ENCODE peak calls at places on chromosomes 6 and 20, in ten cellular contexts. One of them, this sample, is unnamed. For H3K4me1 and H3K9me3, the result is how much of the 10 kb centered on the place peaks cover.

GRCh38 chr20:37927410-37928048 is 24.6 kb downstream of the VSTM2L start:
- DNase-seq in DND-41: no peak
- DNase-seq in endothelial cell of umbilical vein: no peak
- DNase-seq in naive thymus-derived CD4-positive, alpha-beta T cell: no peak
- DNase-seq in suprapubic skin: no peak
- DNase-seq in heart right ventricle: no peak
- DNase-seq in cardiac muscle cell: no peak
- DNase-seq in CD8-positive, alpha-beta memory T cell: no peak
- DNase-seq in breast epithelium: no peak
- DNase-seq in right cardiac atrium: no peak
- DNase-seq in this sample: no peak

GRCh38 chr20:4108495-4109306 is 93.3 kb upstream of the RNF24 start:
- DNase-seq in DND-41: peak
- DNase-seq in endothelial cell of umbilical vein: peak
- DNase-seq in naive thymus-derived CD4-positive, alpha-beta T cell: peak
- DNase-seq in suprapubic skin: no peak
- DNase-seq in heart right ventricle: peak
- DNase-seq in cardiac muscle cell: peak
- DNase-seq in CD8-positive, alpha-beta memory T cell: peak
- DNase-seq in breast epithelium: no peak
- DNase-seq in right cardiac atrium: peak
- DNase-seq in this sample: peak

GRCh38 chr20:63454729-63455567 is 17.5 kb downstream of the KCNQ2 start:
- DNase-seq in DND-41: no peak
- DNase-seq in endothelial cell of umbilical vein: no peak
- DNase-seq in naive thymus-derived CD4-positive, alpha-beta T cell: no peak
- DNase-seq in suprapubic skin: no peak
- DNase-seq in heart right ventricle: no peak
- DNase-seq in cardiac muscle cell: peak
- DNase-seq in CD8-positive, alpha-beta memory T cell: no peak
- DNase-seq in breast epithelium: no peak
- DNase-seq in right cardiac atrium: no peak
- DNase-seq in this sample: no peak

GRCh38 chr6:152338335-152339125 is 298.6 kb downstream of the SYNE1 start:
- DNase-seq in DND-41: peak
- DNase-seq in endothelial cell of umbilical vein: peak
- DNase-seq in naive thymus-derived CD4-positive, alpha-beta T cell: peak
- DNase-seq in suprapubic skin: no peak
- DNase-seq in heart right ventricle: peak
- DNase-seq in cardiac muscle cell: peak
- DNase-seq in CD8-positive, alpha-beta memory T cell: peak
- DNase-seq in breast epithelium: no peak
- DNase-seq in right cardiac atrium: peak
- DNase-seq in this sample: peak

GRCh38 chr6:77876300-77876699 is 223.5 kb downstream of the MEI4 start:
- DNase-seq in DND-41: no peak
- DNase-seq in endothelial cell of umbilical vein: no peak
- DNase-seq in naive thymus-derived CD4-positive, alpha-beta T cell: no peak
- DNase-seq in suprapubic skin: no peak
- DNase-seq in heart right ventricle: no peak
- DNase-seq in cardiac muscle cell: no peak
- DNase-seq in CD8-positive, alpha-beta memory T cell: no peak
- DNase-seq in breast epithelium: no peak
- DNase-seq in right cardiac atrium: no peak
- DNase-seq in this sample: no peak

GRCh38 chr20:19423097-19423891 is 210.9 kb downstream of the SLC24A3 start:
- DNase-seq in DND-41: no peak
- DNase-seq in endothelial cell of umbilical vein: no peak
- DNase-seq in naive thymus-derived CD4-positive, alpha-beta T cell: no peak
- DNase-seq in suprapubic skin: no peak
- DNase-seq in heart right ventricle: no peak
- DNase-seq in cardiac muscle cell: no peak
- DNase-seq in CD8-positive, alpha-beta memory T cell: no peak
- DNase-seq in breast epithelium: no peak
- DNase-seq in right cardiac atrium: no peak
- DNase-seq in this sample: no peak

GRCh38 chr20:10560681-10561080 is 113.1 kb downstream of the JAG1 start:
- DNase-seq in DND-41: no peak
- DNase-seq in endothelial cell of umbilical vein: no peak
- DNase-seq in naive thymus-derived CD4-positive, alpha-beta T cell: no peak
- DNase-seq in suprapubic skin: no peak
- DNase-seq in heart right ventricle: no peak
- DNase-seq in cardiac muscle cell: no peak
- DNase-seq in CD8-positive, alpha-beta memory T cell: no peak
- DNase-seq in breast epithelium: no peak
- DNase-seq in right cardiac atrium: no peak
- DNase-seq in this sample: no peak

GRCh38 chr20:62430871-62431447 is 3.6 kb upstream of the RBBP8NL start:
- DNase-seq in DND-41: no peak
- DNase-seq in endothelial cell of umbilical vein: no peak
- DNase-seq in naive thymus-derived CD4-positive, alpha-beta T cell: no peak
- DNase-seq in suprapubic skin: no peak
- DNase-seq in heart right ventricle: no peak
- DNase-seq in cardiac muscle cell: no peak
- DNase-seq in CD8-positive, alpha-beta memory T cell: no peak
- DNase-seq in breast epithelium: no peak
- DNase-seq in right cardiac atrium: no peak
- DNase-seq in this sample: no peak

GRCh38 chr6:134642819-134643218 is 307.1 kb downstream of the ALDH8A1 start:
- DNase-seq in DND-41: no peak
- DNase-seq in endothelial cell of umbilical vein: no peak
- DNase-seq in naive thymus-derived CD4-positive, alpha-beta T cell: no peak
- DNase-seq in suprapubic skin: no peak
- DNase-seq in heart right ventricle: no peak
- DNase-seq in cardiac muscle cell: no peak
- DNase-seq in CD8-positive, alpha-beta memory T cell: no peak
- DNase-seq in breast epithelium: no peak
- DNase-seq in right cardiac atrium: no peak
- DNase-seq in this sample: no peak

GRCh38 chr6:144678844-144679243 is 393.7 kb downstream of the UTRN start:
- DNase-seq in DND-41: no peak
- DNase-seq in endothelial cell of umbilical vein: peak
- DNase-seq in naive thymus-derived CD4-positive, alpha-beta T cell: no peak
- DNase-seq in suprapubic skin: no peak
- DNase-seq in heart right ventricle: no peak
- DNase-seq in cardiac muscle cell: peak
- DNase-seq in CD8-positive, alpha-beta memory T cell: no peak
- DNase-seq in breast epithelium: no peak
- DNase-seq in right cardiac atrium: no peak
- DNase-seq in this sample: no peak

DNA sequence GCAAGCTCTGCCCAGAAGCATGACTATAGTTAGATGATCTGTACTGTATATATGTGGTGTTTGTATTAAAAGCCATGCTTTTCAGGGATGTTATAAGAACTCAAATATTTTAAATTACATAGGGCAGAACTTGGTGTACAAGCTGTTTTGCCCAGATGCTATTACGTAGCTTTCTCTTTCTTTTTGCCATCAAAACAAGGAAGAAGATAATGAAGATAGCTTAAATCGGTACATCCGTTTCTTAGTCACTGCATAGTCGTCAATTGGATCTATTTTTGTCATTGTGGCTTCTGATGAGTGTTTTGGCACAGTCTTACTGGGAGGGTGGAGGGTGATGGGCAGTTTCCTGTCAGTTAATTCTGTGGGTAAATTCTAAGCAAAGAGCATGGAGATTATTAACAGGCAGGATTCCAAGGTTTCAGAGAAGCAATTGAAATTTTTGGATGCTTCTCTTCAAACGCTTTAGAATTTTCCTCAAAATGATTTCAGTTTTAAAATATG is 649.1 kb upstream of the GJE1 start:
- DNase-seq in DND-41: peak
- DNase-seq in endothelial cell of umbilical vein: peak
- DNase-seq in naive thymus-derived CD4-positive, alpha-beta T cell: no peak
- DNase-seq in suprapubic skin: no peak
- DNase-seq in heart right ventricle: no peak
- DNase-seq in cardiac muscle cell: peak
- DNase-seq in CD8-positive, alpha-beta memory T cell: peak
- DNase-seq in breast epithelium: no peak
- DNase-seq in right cardiac atrium: peak
- DNase-seq in this sample: no peak
- H3K4me3 ChIP-seq in DND-41: peak
- H3K4me3 ChIP-seq in endothelial cell of umbilical vein: no peak
- H3K4me3 ChIP-seq in naive thymus-derived CD4-positive, alpha-beta T cell: peak
- H3K4me3 ChIP-seq in suprapubic skin: peak
- H3K4me3 ChIP-seq in heart right ventricle: no peak
- H3K4me3 ChIP-seq in cardiac muscle cell: no peak
- H3K4me3 ChIP-seq in CD8-positive, alpha-beta memory T cell: peak
- H3K4me3 ChIP-seq in breast epithelium: peak
- H3K4me3 ChIP-seq in right cardiac atrium: peak
- H3K4me3 ChIP-seq in this sample: no peak

DNA sequence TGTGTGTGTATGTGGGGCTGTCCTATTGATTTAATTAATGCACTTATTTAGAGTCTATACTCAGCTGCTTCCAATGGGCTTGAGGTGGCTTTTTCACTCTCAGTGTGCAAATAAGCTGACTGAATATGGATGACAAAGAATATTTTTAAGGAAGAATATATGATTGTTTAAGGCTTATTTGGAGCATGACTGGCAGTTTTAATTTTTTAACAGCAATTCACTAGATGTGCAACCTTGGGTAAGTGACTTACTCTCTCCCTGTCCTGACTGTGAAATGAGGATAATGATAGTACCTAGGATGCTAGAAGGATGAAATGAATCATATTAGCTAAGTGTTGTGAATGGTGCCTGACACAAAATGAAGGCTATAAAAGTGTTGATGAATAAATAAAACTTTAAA is 67.9 kb downstream of the CLIC5 start:
- DNase-seq in DND-41: no peak
- DNase-seq in endothelial cell of umbilical vein: no peak
- DNase-seq in naive thymus-derived CD4-positive, alpha-beta T cell: no peak
- DNase-seq in suprapubic skin: no peak
- DNase-seq in heart right ventricle: no peak
- DNase-seq in cardiac muscle cell: no peak
- DNase-seq in CD8-positive, alpha-beta memory T cell: no peak
- DNase-seq in breast epithelium: no peak
- DNase-seq in right cardiac atrium: no peak
- DNase-seq in this sample: no peak
- H3K4me1 ChIP-seq in DND-41: under half
- H3K4me1 ChIP-seq in endothelial cell of umbilical vein: under half
- H3K4me1 ChIP-seq in naive thymus-derived CD4-positive, alpha-beta T cell: under half
- H3K4me1 ChIP-seq in suprapubic skin: under half
- H3K4me1 ChIP-seq in heart right ventricle: half or more
- H3K4me1 ChIP-seq in cardiac muscle cell: under half
- H3K4me1 ChIP-seq in CD8-positive, alpha-beta memory T cell: under half
- H3K4me1 ChIP-seq in breast epithelium: under half
- H3K4me1 ChIP-seq in right cardiac atrium: under half
- H3K4me1 ChIP-seq in this sample: under half

GRCh38 chr6:169936355-169936975 is 185.0 kb downstream of the ERMARD start:
- DNase-seq in DND-41: no peak
- DNase-seq in endothelial cell of umbilical vein: no peak
- DNase-seq in naive thymus-derived CD4-positive, alpha-beta T cell: no peak
- DNase-seq in suprapubic skin: no peak
- DNase-seq in heart right ventricle: no peak
- DNase-seq in cardiac muscle cell: no peak
- DNase-seq in CD8-positive, alpha-beta memory T cell: no peak
- DNase-seq in breast epithelium: no peak
- DNase-seq in right cardiac atrium: no peak
- DNase-seq in this sample: no peak

GRCh38 chr6:169937389-169938261 is 186.2 kb downstream of the ERMARD start:
- DNase-seq in DND-41: no peak
- DNase-seq in endothelial cell of umbilical vein: no peak
- DNase-seq in naive thymus-derived CD4-positive, alpha-beta T cell: no peak
- DNase-seq in suprapubic skin: no peak
- DNase-seq in heart right ventricle: no peak
- DNase-seq in cardiac muscle cell: no peak
- DNase-seq in CD8-positive, alpha-beta memory T cell: no peak
- DNase-seq in breast epithelium: no peak
- DNase-seq in right cardiac atrium: no peak
- DNase-seq in this sample: no peak

GRCh38 chr6:169939554-169940164 is 188.2 kb downstream of the ERMARD start:
- DNase-seq in DND-41: no peak
- DNase-seq in endothelial cell of umbilical vein: no peak
- DNase-seq in naive thymus-derived CD4-positive, alpha-beta T cell: no peak
- DNase-seq in suprapubic skin: no peak
- DNase-seq in heart right ventricle: no peak
- DNase-seq in cardiac muscle cell: no peak
- DNase-seq in CD8-positive, alpha-beta memory T cell: no peak
- DNase-seq in breast epithelium: no peak
- DNase-seq in right cardiac atrium: no peak
- DNase-seq in this sample: no peak

GRCh38 chr6:169938731-169939130 is 187.3 kb downstream of the ERMARD start:
- DNase-seq in DND-41: no peak
- DNase-seq in endothelial cell of umbilical vein: no peak
- DNase-seq in naive thymus-derived CD4-positive, alpha-beta T cell: no peak
- DNase-seq in suprapubic skin: no peak
- DNase-seq in heart right ventricle: no peak
- DNase-seq in cardiac muscle cell: no peak
- DNase-seq in CD8-positive, alpha-beta memory T cell: no peak
- DNase-seq in breast epithelium: no peak
- DNase-seq in right cardiac atrium: no peak
- DNase-seq in this sample: no peak

GRCh38 chr6:169938262-169938701 is 186.9 kb downstream of the ERMARD start:
- DNase-seq in DND-41: no peak
- DNase-seq in endothelial cell of umbilical vein: no peak
- DNase-seq in naive thymus-derived CD4-positive, alpha-beta T cell: no peak
- DNase-seq in suprapubic skin: no peak
- DNase-seq in heart right ventricle: no peak
- DNase-seq in cardiac muscle cell: no peak
- DNase-seq in CD8-positive, alpha-beta memory T cell: no peak
- DNase-seq in breast epithelium: no peak
- DNase-seq in right cardiac atrium: no peak
- DNase-seq in this sample: no peak
- H3K9me3 ChIP-seq in DND-41: under half
- H3K9me3 ChIP-seq in endothelial cell of umbilical vein: under half
- H3K9me3 ChIP-seq in naive thymus-derived CD4-positive, alpha-beta T cell: under half
- H3K9me3 ChIP-seq in suprapubic skin: under half
- H3K9me3 ChIP-seq in heart right ventricle: under half
- H3K9me3 ChIP-seq in cardiac muscle cell: under half
- H3K9me3 ChIP-seq in CD8-positive, alpha-beta memory T cell: under half
- H3K9me3 ChIP-seq in breast epithelium: under half
- H3K9me3 ChIP-seq in right cardiac atrium: under half
- H3K9me3 ChIP-seq in this sample: under half

DNA sequence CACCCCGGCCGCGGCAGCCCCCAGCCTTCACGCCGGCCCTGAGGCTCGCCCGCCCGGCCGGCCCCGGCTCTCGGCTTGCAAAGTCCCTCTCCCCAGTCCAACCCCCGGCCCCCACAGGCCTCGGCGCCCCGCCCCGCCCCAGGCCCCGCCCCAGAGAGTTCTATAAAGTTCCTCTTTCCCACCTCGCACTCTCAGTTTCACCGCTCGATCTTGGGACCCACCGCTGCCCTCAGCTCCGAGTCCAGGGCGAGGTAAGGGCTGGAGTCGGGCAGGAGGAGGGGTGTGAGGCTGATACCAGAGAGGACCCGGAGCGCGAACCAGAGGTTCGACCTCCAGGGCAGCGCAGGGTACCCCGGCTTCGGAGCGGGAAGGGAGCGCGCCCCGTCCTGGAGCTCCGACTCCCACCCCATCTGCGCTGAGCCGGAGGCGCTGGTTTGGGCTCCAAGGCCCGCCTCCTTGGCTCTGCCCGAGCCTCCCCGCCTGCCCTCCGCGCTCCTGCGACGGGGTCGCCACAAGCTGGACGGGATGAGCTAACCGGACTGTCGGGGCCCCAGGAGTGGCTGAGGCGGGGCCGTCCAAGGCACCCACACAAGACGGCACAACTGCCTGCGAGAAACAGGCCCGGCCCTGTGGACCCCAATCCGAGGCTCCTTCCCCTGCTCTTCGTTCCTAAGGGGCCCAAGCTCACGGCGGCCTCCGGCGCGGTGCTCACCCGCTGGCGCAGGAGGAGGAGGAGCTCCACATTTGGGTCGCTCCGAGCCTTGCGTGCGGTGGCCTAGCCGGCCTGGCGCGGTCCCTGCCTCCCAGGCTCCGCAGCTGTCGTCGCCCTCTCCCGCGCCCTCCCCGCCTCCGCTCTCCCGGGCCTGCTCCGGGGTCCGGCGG is at the start of gene IRF4:
- DNase-seq in DND-41: no peak
- DNase-seq in endothelial cell of umbilical vein: no peak
- DNase-seq in naive thymus-derived CD4-positive, alpha-beta T cell: no peak
- DNase-seq in suprapubic skin: peak
- DNase-seq in heart right ventricle: no peak
- DNase-seq in cardiac muscle cell: no peak
- DNase-seq in CD8-positive, alpha-beta memory T cell: peak
- DNase-seq in breast epithelium: no peak
- DNase-seq in right cardiac atrium: peak
- DNase-seq in this sample: no peak
- H3K4me3 ChIP-seq in DND-41: no peak
- H3K4me3 ChIP-seq in endothelial cell of umbilical vein: peak
- H3K4me3 ChIP-seq in naive thymus-derived CD4-positive, alpha-beta T cell: peak
- H3K4me3 ChIP-seq in suprapubic skin: peak
- H3K4me3 ChIP-seq in heart right ventricle: peak
- H3K4me3 ChIP-seq in cardiac muscle cell: peak
- H3K4me3 ChIP-seq in CD8-positive, alpha-beta memory T cell: peak
- H3K4me3 ChIP-seq in breast epithelium: peak
- H3K4me3 ChIP-seq in right cardiac atrium: peak
- H3K4me3 ChIP-seq in this sample: no peak